ENCODE peak calls at places on chromosomes 3 and 15, in five cellular contexts. X is activated CD4-positive, alpha-beta T cell treated with anti-CD3 and anti-CD28 coated beads, Interleukin-2, amount 50 U/mL, for 1 hour; Y is Calu3; D is naive B cell; K is stimulated activated CD4-positive, alpha-beta T cell treated with anti-CD3 and anti-CD28 coated beads, Interleukin-2, amount 100 ng/mL, for 24 hours. W is an unnamed sample.

GRCh38 chr3:115363071-115363470 is 216.0 kb upstream of the ZBTB20 start:
- DNase-seq in X (no peak), K (no peak), Y (no peak), D (no peak), W (no peak)

GRCh38 chr3:130976706-130977105 is 49.9 kb downstream of the ASTE1 start:
- DNase-seq in D (no peak), X (no peak), Y (no peak), K (no peak), W (no peak)

GRCh38 chr3:128453521-128454309 is 13.0 kb downstream of the DNAJB8 start:
- DNase-seq in Y (no peak), X (no peak), D (no peak), K (no peak), W (no peak)

GRCh38 chr3:135865085-135865484 is 100.4 kb upstream of the PPP2R3A start:
- DNase-seq in K (no peak), X (no peak), D (no peak), Y (no peak), W (no peak)

GRCh38 chr15:89972085-89972484 is 29.0 kb upstream of the ZNF710 start:
- DNase-seq in D (no peak), X (no peak), K (no peak), Y (no peak), W (no peak)

GRCh38 chr3:155065537-155065936 is 14.6 kb upstream of the MME start:
- DNase-seq in X (no peak), Y (no peak), D (no peak), K (no peak), W (no peak)

GRCh38 chr3:42216820-42217416 is 49.1 kb downstream of the CCK start:
- DNase-seq in D (peak), Y (no peak), K (no peak), X (no peak), W (no peak)

GRCh38 chr3:170632780-170633179 is 46.9 kb upstream of the SLC7A14 start:
- DNase-seq in D (no peak), K (no peak), Y (no peak), X (no peak), W (no peak)

GRCh38 chr3:170564664-170565063 is 21.2 kb downstream of the SLC7A14 start:
- DNase-seq in Y (no peak), K (no peak), D (no peak), X (no peak), W (no peak)

GRCh38 chr3:49554639-49555265 is 475 bp downstream of the BSN start:
- DNase-seq in K (peak), X (peak), D (no peak), Y (peak), W (peak)

GRCh38 chr3:128423525-128424147 is 43.1 kb downstream of the DNAJB8 start:
- DNase-seq in K (no peak), D (no peak), Y (no peak), X (no peak), W (no peak)

W was measured in activated effector memory CD4-positive, alpha-beta T cell treated with anti-CD3 and anti-CD28 coated beads, Interleukin-2, amount 50 U/mL, for 16 hours.